ENCODE peak calls at places on chromosomes 4 and X, in five cellular contexts. One of them, this sample, is unnamed.

GRCh38 chr4:109434007-109434792 is 585 bp downstream of the SEC24B start:
- DNase-seq in lower leg skin: peak
- DNase-seq in AG09319: no peak
- DNase-seq in NCI-H510A: no peak
- DNase-seq in AG20443: peak
- DNase-seq in this sample: peak

GRCh38 chrX:40143001-40143400 is 45.2 kb upstream of the BCOR start:
- DNase-seq in lower leg skin: no peak
- DNase-seq in AG20443: no peak
- DNase-seq in AG09319: no peak
- DNase-seq in NCI-H510A: no peak
- DNase-seq in this sample: no peak

GRCh38 chrX:85244411-85245210 is 820 bp downstream of the ZNF711 start:
- DNase-seq in AG09319: no peak
- DNase-seq in NCI-H510A: no peak
- DNase-seq in AG20443: peak
- DNase-seq in lower leg skin: no peak
- DNase-seq in this sample: no peak

GRCh38 chrX:134543201-134543797 is 83.3 kb downstream of the HPRT1 start:
- DNase-seq in AG20443: no peak
- DNase-seq in lower leg skin: no peak
- DNase-seq in AG09319: no peak
- DNase-seq in NCI-H510A: no peak
- DNase-seq in this sample: no peak

GRCh38 chr4:118265312-118266144 is 87.3 kb downstream of the PRSS12 start:
- DNase-seq in AG20443: peak
- DNase-seq in NCI-H510A: no peak
- DNase-seq in AG09319: no peak
- DNase-seq in lower leg skin: no peak
- DNase-seq in this sample: no peak

GRCh38 chr4:140955528-140956094 is 177.7 kb downstream of the RNF150 start:
- DNase-seq in lower leg skin: no peak
- DNase-seq in AG20443: no peak
- DNase-seq in NCI-H510A: no peak
- DNase-seq in AG09319: peak
- DNase-seq in this sample: no peak

GRCh38 chr4:54400802-54401201 is 171.7 kb downstream of the PDGFRA start:
- DNase-seq in AG20443: peak
- DNase-seq in NCI-H510A: no peak
- DNase-seq in lower leg skin: no peak
- DNase-seq in AG09319: peak
- DNase-seq in this sample: no peak

GRCh38 chrX:97860206-97860605 is 976.5 kb downstream of the RPA4 start:
- DNase-seq in AG20443: no peak
- DNase-seq in AG09319: no peak
- DNase-seq in lower leg skin: no peak
- DNase-seq in NCI-H510A: no peak
- DNase-seq in this sample: no peak

GRCh38 chr4:40180356-40180755 is 16.5 kb upstream of the RHOH start:
- DNase-seq in lower leg skin: no peak
- DNase-seq in AG09319: peak
- DNase-seq in AG20443: peak
- DNase-seq in NCI-H510A: no peak
- DNase-seq in this sample: no peak

GRCh38 chr4:73250642-73251041 is 8.0 kb downstream of the ANKRD17 start:
- DNase-seq in NCI-H510A: no peak
- DNase-seq in AG09319: no peak
- DNase-seq in lower leg skin: no peak
- DNase-seq in AG20443: no peak
- DNase-seq in this sample: no peak